ENCODE peak calls at places on chromosomes 7 and 10, in six cellular contexts. W is stimulated activated CD4-positive, alpha-beta T cell treated with anti-CD3 and anti-CD28 coated beads, Interleukin-2, amount 100 ng/mL, for 24 hours; E is activated CD8-positive, alpha-beta memory T cell treated with anti-CD3 and anti-CD28 coated beads, Interleukin-2, amount 50 U/mL, for 48 hours; J is hepatocyte; H is heart right ventricle; L is astrocyte of the cerebellum. C is an unnamed sample.

GRCh38 chr7:112594397-112594796 is 113.6 kb downstream of the LSMEM1 start:
- DNase-seq in W (no peak), E (no peak), J (peak; percentile 25), H (no peak), L (peak; percentile 68), C (no peak)

GRCh38 chr10:12327476-12327875 is 21.9 kb upstream of the CAMK1D start:
- DNase-seq in W (no peak), E (no peak), J (no peak), H (no peak), L (no peak), C (no peak)

GRCh38 chr7:103803631-103804030 is 185.8 kb downstream of the RELN start:
- DNase-seq in W (no peak), E (no peak), J (no peak), H (no peak), L (no peak), C (no peak)

GRCh38 chr10:52486840-52487611 is 172.9 kb downstream of the DKK1 start:
- DNase-seq in W (no peak), E (no peak), J (peak; percentile 11), H (no peak), L (peak; percentile 62), C (no peak)

GRCh38 chr10:72665925-72666324 is 26.0 kb upstream of the MCU start:
- DNase-seq in W (no peak), E (no peak), J (no peak), H (no peak), L (no peak), C (no peak)

GRCh38 chr10:28984431-28984830 is 304.4 kb upstream of the LYZL1 start:
- DNase-seq in W (peak; percentile 5), E (no peak), J (peak; percentile 80), H (peak; percentile 84), L (peak; percentile 65), C (no peak)

GRCh38 chr7:3451696-3452095 is 150.6 kb downstream of the SDK1 start:
- DNase-seq in W (no peak), E (no peak), J (no peak), H (no peak), L (no peak), C (no peak)

GRCh38 chr7:111409714-111410422 is 152.4 kb downstream of the IMMP2L start:
- DNase-seq in W (no peak), E (no peak), J (no peak), H (no peak), L (no peak), C (no peak)

GRCh38 chr10:42488416-42488815 is 150.0 kb downstream of the ZNF33B start:
- DNase-seq in W (no peak), E (no peak), J (no peak), H (no peak), L (no peak), C (no peak)

GRCh38 chr10:77228559-77228958 is 409.0 kb downstream of the KCNMA1 start:
- DNase-seq in W (no peak), E (no peak), J (no peak), H (no peak), L (no peak), C (no peak)

GRCh38 chr10:121983828-121984227 is 5.1 kb upstream of the TACC2 start:
- DNase-seq in W (no peak), E (no peak), J (no peak), H (no peak), L (no peak), C (no peak)

GRCh38 chr10:62396864-62397263 is 22.7 kb downstream of the ZNF365 start:
- DNase-seq in W (no peak), E (no peak), J (no peak), H (no peak), L (no peak), C (no peak)

GRCh38 chr7:84302949-84303348 is 108.4 kb upstream of the SEMA3A start:
- DNase-seq in W (no peak), E (no peak), J (no peak), H (no peak), L (no peak), C (no peak)

GRCh38 chr10:132394936-132395703 is 1.9 kb upstream of the PWWP2B start:
- DNase-seq in W (no peak), E (no peak), J (no peak), H (peak; percentile 12), L (no peak), C (no peak)

GRCh38 chr7:73971701-73972341 is 56.2 kb upstream of the ELN start:
- DNase-seq in W (no peak), E (peak; percentile 32), J (peak; percentile 40), H (no peak), L (no peak), C (no peak)

GRCh38 chr7:27071622-27072390 is 24.0 kb downstream of the HOXA1 start:
- DNase-seq in W (no peak), E (no peak), J (no peak), H (no peak), L (no peak), C (no peak)

GRCh38 chr7:33040803-33041516 is 21.6 kb downstream of the NT5C3A start:
- DNase-seq in W (peak; percentile 41), E (peak; percentile 61), J (peak; percentile 64), H (no peak), L (no peak), C (peak; percentile 84)

GRCh38 chr7:19957664-19958063 is 184.2 kb upstream of the TMEM196 start:
- DNase-seq in W (no peak), E (no peak), J (no peak), H (no peak), L (no peak), C (no peak)

GRCh38 chr10:109591631-109592030 is 331.7 kb downstream of the XPNPEP1 start:
- DNase-seq in W (no peak), E (no peak), J (no peak), H (no peak), L (no peak), C (no peak)

GRCh38 chr7:44396931-44397525 is 71.6 kb upstream of the CAMK2B start:
- DNase-seq in W (no peak), E (peak; percentile 40), J (no peak), H (no peak), L (no peak), C (no peak)

GRCh38 chr7:8147004-8147403 is 115.0 kb downstream of the ICA1 start:
- DNase-seq in W (no peak), E (no peak), J (no peak), H (peak; percentile 31), L (no peak), C (no peak)

GRCh38 chr7:35707422-35707821 is 12.5 kb upstream of the HERPUD2 start:
- DNase-seq in W (no peak), E (no peak), J (no peak), H (no peak), L (peak; percentile 15), C (no peak)

GRCh38 chr10:6364893-6365292 is 162.2 kb downstream of the PFKFB3 start:
- DNase-seq in W (no peak), E (no peak), J (no peak), H (no peak), L (no peak), C (no peak)

GRCh38 chr7:87934699-87935372 is 785 bp downstream of the ADAM22 start:
- DNase-seq in W (peak; percentile 20), E (peak; percentile 65), J (peak; percentile 23), H (no peak), L (no peak), C (peak; percentile 32)